ENCODE peak calls at places on chromosomes 4 and X, in nine cellular contexts. L, U, Q, N, K, D, A, S and O are unnamed samples.

GRCh38 chrX:112738347-112739033 is 58.8 kb upstream of the LHFPL1 start:
- DNase-seq in L (peak), U (no peak), Q (no peak), N (no peak), K (no peak), D (no peak), A (no peak), S (no peak), O (no peak)

GRCh38 chrX:7170903-7171302 is 22.9 kb upstream of the PUDP start:
- DNase-seq in L (no peak), U (no peak), Q (no peak), N (peak), K (peak), D (no peak), A (no peak), S (peak), O (no peak)

GRCh38 chr4:36189511-36190226 is 54.6 kb downstream of the ARAP2 start:
- DNase-seq in L (no peak), U (peak), Q (peak), N (peak), K (no peak), D (no peak), A (peak), S (no peak), O (no peak)

GRCh38 chr4:150280081-150280950 is 202.1 kb downstream of the DCLK2 start:
- DNase-seq in L (peak), U (no peak), Q (no peak), N (no peak), K (no peak), D (no peak), A (no peak), S (no peak), O (no peak)

GRCh38 chrX:115988825-115989224 is 181.7 kb upstream of the AGTR2 start:
- DNase-seq in L (no peak), U (no peak), Q (peak), N (no peak), K (no peak), D (no peak), A (no peak), S (no peak), O (no peak)

GRCh38 chrX:15334561-15334960 is 762 bp downstream of the PIGA start:
- DNase-seq in L (peak), U (peak), Q (peak), N (peak), K (no peak), D (no peak), A (peak), S (no peak), O (no peak)

GRCh38 chr4:51995647-51996046 is 24.5 kb downstream of the LRRC66 start:
- DNase-seq in L (no peak), U (no peak), Q (no peak), N (no peak), K (no peak), D (no peak), A (no peak), S (no peak), O (no peak)

GRCh38 chrX:33855251-33855650 is 276.9 kb downstream of the FAM47A start:
- DNase-seq in L (no peak), U (no peak), Q (no peak), N (no peak), K (no peak), D (no peak), A (no peak), S (no peak), O (no peak)

GRCh38 chrX:148365233-148365632 is 135.2 kb upstream of the AFF2 start:
- DNase-seq in L (no peak), U (no peak), Q (no peak), N (no peak), K (no peak), D (no peak), A (no peak), S (no peak), O (no peak)

GRCh38 chrX:48761674-48762471 is at the start of gene GLOD5:
- DNase-seq in L (no peak), U (no peak), Q (no peak), N (no peak), K (peak), D (no peak), A (no peak), S (peak), O (peak)

GRCh38 chrX:15814811-15815210 is 24.5 kb downstream of the ZRSR2 start:
- DNase-seq in L (no peak), U (no peak), Q (no peak), N (no peak), K (no peak), D (no peak), A (no peak), S (no peak), O (no peak)

GRCh38 chr4:145690610-145691009 is 10.7 kb downstream of the C4orf51 start:
- DNase-seq in L (no peak), U (no peak), Q (no peak), N (no peak), K (no peak), D (no peak), A (no peak), S (no peak), O (no peak)

GRCh38 chrX:28966335-28966734 is 379.1 kb downstream of the IL1RAPL1 start:
- DNase-seq in L (peak), U (no peak), Q (no peak), N (no peak), K (no peak), D (no peak), A (no peak), S (no peak), O (no peak)

GRCh38 chr4:142548491-142548890 is 297.6 kb downstream of the INPP4B start:
- DNase-seq in L (no peak), U (no peak), Q (no peak), N (no peak), K (no peak), D (no peak), A (no peak), S (no peak), O (no peak)

GRCh38 chr4:118942465-118942864 is 53.8 kb downstream of the SYNPO2 start:
- DNase-seq in L (peak), U (no peak), Q (no peak), N (no peak), K (no peak), D (no peak), A (no peak), S (no peak), O (no peak)

GRCh38 chrX:44947995-44948394 is 75.0 kb downstream of the KDM6A start:
- DNase-seq in L (no peak), U (no peak), Q (no peak), N (no peak), K (no peak), D (no peak), A (no peak), S (no peak), O (no peak)

GRCh38 chr4:103075435-103075893 is 1.1 kb downstream of the SLC9B2 start:
- DNase-seq in L (peak), U (peak), Q (peak), N (no peak), K (no peak), D (no peak), A (no peak), S (no peak), O (no peak)

GRCh38 chrX:116490091-116490490 is 27.3 kb upstream of the CT83 start:
- DNase-seq in L (no peak), U (no peak), Q (no peak), N (no peak), K (no peak), D (no peak), A (no peak), S (no peak), O (no peak)

GRCh38 chr4:73187325-73187724 is 71.3 kb downstream of the ANKRD17 start:
- DNase-seq in L (peak), U (no peak), Q (no peak), N (no peak), K (no peak), D (no peak), A (no peak), S (no peak), O (no peak)

GRCh38 chr4:170589597-170590191 is 499.9 kb upstream of the AADAT start:
- DNase-seq in L (no peak), U (peak), Q (peak), N (no peak), K (no peak), D (no peak), A (peak), S (no peak), O (no peak)

GRCh38 chrX:74248889-74249288 is 55.1 kb upstream of the ZCCHC13 start:
- DNase-seq in L (no peak), U (no peak), Q (no peak), N (no peak), K (no peak), D (no peak), A (no peak), S (peak), O (no peak)

GRCh38 chr4:30719363-30720020 is 677 bp upstream of the PCDH7 start:
- DNase-seq in L (peak), U (peak), Q (peak), N (no peak), K (peak), D (no peak), A (peak), S (peak), O (peak)

GRCh38 chr4:170227928-170228327 is 138.2 kb upstream of the AADAT start:
- DNase-seq in L (no peak), U (no peak), Q (no peak), N (no peak), K (no peak), D (no peak), A (no peak), S (no peak), O (no peak)

GRCh38 chrX:8738588-8739189 is 6.8 kb upstream of the ANOS1 start:
- DNase-seq in L (peak), U (no peak), Q (no peak), N (peak), K (peak), D (no peak), A (no peak), S (no peak), O (no peak)

GRCh38 chrX:97587171-97587570 is 703.5 kb downstream of the RPA4 start:
- DNase-seq in L (no peak), U (no peak), Q (no peak), N (no peak), K (no peak), D (no peak), A (no peak), S (no peak), O (no peak)

GRCh38 chr4:178599521-178599920 is 1157.3 kb upstream of the AGA start:
- DNase-seq in L (no peak), U (no peak), Q (no peak), N (no peak), K (no peak), D (no peak), A (no peak), S (no peak), O (no peak)

GRCh38 chr4:142331646-142332045 is 514.5 kb downstream of the INPP4B start:
- DNase-seq in L (peak), U (no peak), Q (no peak), N (no peak), K (no peak), D (no peak), A (no peak), S (no peak), O (no peak)

GRCh38 chr4:5338511-5338910 is 287.2 kb downstream of the STK32B start:
- DNase-seq in L (no peak), U (no peak), Q (no peak), N (no peak), K (no peak), D (no peak), A (no peak), S (no peak), O (no peak)

GRCh38 chr4:88812420-88812819 is 114.8 kb upstream of the NAP1L5 start:
- DNase-seq in L (no peak), U (no peak), Q (no peak), N (no peak), K (no peak), D (no peak), A (no peak), S (no peak), O (no peak)

GRCh38 chrX:140765043-140765784 is 55.7 kb downstream of the LINC00632 start:
- DNase-seq in L (peak), U (no peak), Q (no peak), N (no peak), K (peak), D (no peak), A (no peak), S (no peak), O (no peak)

GRCh38 chrX:19576742-19577141 is 61.4 kb upstream of the MAP3K15 start:
- DNase-seq in L (no peak), U (no peak), Q (no peak), N (no peak), K (no peak), D (no peak), A (no peak), S (no peak), O (no peak)

GRCh38 chrX:63735882-63736281 is 49.1 kb downstream of the ARHGEF9 start:
- DNase-seq in L (no peak), U (no peak), Q (no peak), N (no peak), K (no peak), D (no peak), A (no peak), S (no peak), O (no peak)

GRCh38 chr4:106707776-106708603 is 328.1 kb downstream of the DKK2 start:
- DNase-seq in L (no peak), U (no peak), Q (no peak), N (no peak), K (no peak), D (no peak), A (no peak), S (no peak), O (no peak)

GRCh38 chrX:111470681-111471403 is 40.6 kb upstream of the SERTM2 start:
- DNase-seq in L (no peak), U (no peak), Q (no peak), N (no peak), K (no peak), D (no peak), A (no peak), S (no peak), O (no peak)

GRCh38 chr4:185108669-185109068 is 34.4 kb upstream of the SLC25A4 start:
- DNase-seq in L (no peak), U (no peak), Q (no peak), N (no peak), K (no peak), D (no peak), A (no peak), S (no peak), O (no peak)

DNA sequence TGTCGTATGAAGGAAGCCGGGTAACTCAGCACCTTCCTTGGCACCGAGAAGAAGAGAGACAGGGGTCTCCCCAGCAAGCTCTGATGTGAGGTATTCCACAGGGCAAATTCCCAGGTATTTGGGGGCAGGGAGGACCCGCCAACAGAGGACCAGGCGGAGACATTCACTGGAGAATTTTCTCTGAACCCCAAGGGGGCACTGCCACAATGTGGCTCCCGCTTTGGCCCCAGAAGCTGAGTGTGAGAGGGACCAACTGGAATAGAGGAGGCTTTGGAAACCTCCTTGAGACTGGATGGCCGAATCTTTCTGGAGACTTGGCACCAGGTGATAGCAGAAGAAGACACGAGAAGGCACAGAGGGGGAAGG is 735 bp upstream of the GABRE start:
- DNase-seq in L (no peak), U (no peak), Q (no peak), N (no peak), K (no peak), D (no peak), A (no peak), S (no peak), O (no peak)
- TF ChIP-seq CTCF in L (no peak), U (no peak), Q (no peak), N (no peak), K (no peak), D (no peak), A (no peak), S (peak), O (no peak)

DNA sequence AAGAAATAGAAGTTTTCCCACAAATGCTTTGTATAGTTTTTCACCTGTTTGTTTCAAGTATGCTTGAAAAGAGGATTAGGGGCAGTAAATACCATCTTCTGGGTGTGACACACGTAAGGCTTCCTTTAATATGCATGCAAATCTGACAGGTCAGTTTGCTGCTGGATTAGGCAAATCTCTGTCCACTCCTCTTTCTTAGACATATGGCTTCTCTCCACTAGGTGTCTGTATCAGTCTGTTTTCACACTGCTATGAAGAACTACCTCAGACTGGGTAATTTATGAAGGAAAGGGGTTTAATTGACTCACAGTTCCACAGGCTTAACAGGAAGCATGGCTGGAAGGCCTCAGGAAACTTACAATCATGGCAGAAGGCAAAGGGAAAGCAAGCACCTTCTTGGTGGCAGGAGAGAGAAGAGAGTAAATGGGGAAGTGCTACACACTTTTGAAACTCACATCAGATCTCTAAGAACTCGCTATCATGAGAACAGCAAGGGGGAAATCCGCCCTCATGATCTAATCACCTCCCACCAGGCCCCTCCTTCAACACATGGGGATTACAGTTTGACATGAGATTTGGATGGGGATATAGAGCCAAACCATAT is 66.9 kb downstream of the TAB3 start:
- DNase-seq in L (no peak), U (peak), Q (peak), N (no peak), K (no peak), D (no peak), A (peak), S (no peak), O (no peak)
- TF ChIP-seq CTCF in L (peak), U (no peak), Q (peak), N (no peak), K (no peak), D (no peak), A (no peak), S (peak), O (peak)

DNA sequence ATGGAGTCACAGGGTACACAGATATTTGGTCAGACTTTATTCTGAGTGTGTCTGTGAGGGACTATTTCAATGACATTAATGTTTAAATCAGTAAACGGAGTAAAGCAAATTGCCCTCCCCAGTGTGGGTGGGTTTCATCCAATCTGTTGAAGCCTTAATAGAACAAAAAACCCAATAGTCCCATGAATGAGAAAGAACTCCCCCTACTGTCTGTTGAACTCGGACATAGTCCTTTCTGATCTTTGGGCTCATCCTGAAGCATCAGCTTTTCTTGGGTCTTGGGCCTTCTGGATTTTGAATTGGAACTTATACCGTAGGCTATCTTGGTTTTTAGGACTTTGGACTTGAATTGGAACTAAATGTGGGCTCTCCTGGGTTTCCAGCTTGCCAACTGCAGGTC is 193.6 kb downstream of the COX7B2 start:
- DNase-seq in L (no peak), U (no peak), Q (no peak), N (no peak), K (no peak), D (no peak), A (no peak), S (no peak), O (no peak)
- TF ChIP-seq CTCF in L (no peak), U (no peak), Q (no peak), N (no peak), K (no peak), D (no peak), A (no peak), S (peak), O (no peak)

DNA sequence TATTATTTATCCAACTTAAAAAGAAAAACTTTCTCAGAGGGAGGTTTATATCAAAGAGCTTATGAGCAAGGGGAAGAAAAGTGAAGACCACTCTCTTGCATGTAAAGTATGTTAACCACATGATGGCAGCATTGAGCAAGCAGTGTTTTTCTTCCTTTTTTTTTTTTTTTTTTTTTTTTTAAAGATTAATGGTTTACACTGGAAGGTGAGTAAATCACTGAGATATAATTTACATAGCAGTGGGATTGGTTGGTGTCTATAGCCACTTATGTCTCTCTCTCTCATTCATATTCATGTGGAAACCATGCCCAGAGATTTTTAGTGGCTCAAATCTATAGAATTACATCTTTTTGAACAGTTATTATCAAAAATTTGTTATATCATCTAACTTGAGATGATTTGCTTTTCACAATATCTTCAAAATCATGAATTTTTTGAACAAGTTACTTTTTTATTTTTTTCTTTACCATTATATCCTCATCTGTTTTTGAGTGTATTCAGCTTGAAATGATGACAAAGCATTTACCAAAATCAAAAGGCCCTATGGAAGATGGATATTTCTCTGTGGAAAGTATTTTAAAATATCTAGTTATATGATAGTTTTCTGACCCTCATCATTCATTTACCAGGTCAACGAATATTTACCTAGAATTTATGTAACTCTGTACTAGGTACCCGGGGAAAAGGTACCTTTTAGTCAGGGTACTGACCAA is 31.6 kb downstream of the MTHFD2L start:
- DNase-seq in L (peak), U (peak), Q (peak), N (no peak), K (no peak), D (no peak), A (peak), S (no peak), O (no peak)
- TF ChIP-seq CTCF in L (peak), U (peak), Q (peak), N (peak), K (peak), D (peak), A (no peak), S (peak), O (peak)